ENCODE peak calls at places on chromosomes 13 and 19, in eight cellular contexts. A is naive thymus-derived CD4-positive, alpha-beta T cell; H is heart right ventricle; D is SK-N-SH; J is tibial artery; U is neuronal stem cell; K is fibroblast of lung; I is endodermal cell. B is an unnamed sample.
A peak's percentile ranks its signal among the peaks of the same experiment; 100 is the strongest.

GRCh38 chr19:1430201-1430621 is 8.0 kb upstream of the RPS15 start:
- DNase-seq in A (no peak), H (no peak), U (no peak), I (no peak), K (no peak), D (no peak), J (no peak), B (no peak)

GRCh38 chr13:106114981-106115554 is 420.4 kb downstream of the EFNB2 start:
- DNase-seq in I (no peak), K (peak; percentile 69), J (no peak), H (no peak), U (no peak), D (no peak), A (no peak), B (no peak)

GRCh38 chr19:32373614-32374295 is 28.3 kb downstream of the ZNF507 start:
- DNase-seq in U (no peak), A (no peak), D (no peak), K (peak; percentile 100), H (peak; percentile 42), J (no peak), I (no peak), B (no peak)

GRCh38 chr13:75021151-75021550 is 460.8 kb downstream of the TBC1D4 start:
- DNase-seq in I (no peak), K (no peak), H (no peak), J (no peak), U (no peak), A (no peak), D (no peak), B (no peak)

GRCh38 chr13:48333976-48334375 is 30.4 kb downstream of the RB1 start:
- DNase-seq in D (no peak), H (no peak), I (no peak), J (no peak), K (peak; percentile 36), A (no peak), U (no peak), B (no peak)

GRCh38 chr19:13034636-13035035 is 39.4 kb downstream of the NFIX start:
- DNase-seq in D (no peak), K (no peak), J (peak; percentile 66), A (no peak), I (no peak), H (no peak), U (no peak), B (no peak)

GRCh38 chr19:33143897-33144405 is 12.0 kb downstream of the WDR88 start:
- DNase-seq in U (peak; percentile 63), H (peak; percentile 57), D (peak; percentile 88), A (peak; percentile 33), K (peak; percentile 30), J (peak; percentile 68), I (peak; percentile 86), B (peak; percentile 86)

GRCh38 chr19:14112051-14112808 is 5.3 kb downstream of the PRKACA start:
- DNase-seq in U (no peak), D (no peak), H (peak; percentile 36), K (no peak), A (no peak), I (no peak), J (no peak), B (no peak)

GRCh38 chr19:24069907-24070657 is 16.9 kb upstream of the ZNF254 start:
- DNase-seq in J (peak; percentile 13), A (no peak), I (no peak), H (no peak), K (peak; percentile 40), U (no peak), D (no peak), B (no peak)

GRCh38 chr19:50171752-50172151 is 8.7 kb upstream of the IZUMO2 start:
- DNase-seq in D (no peak), H (no peak), I (no peak), U (no peak), K (no peak), A (no peak), J (no peak), B (no peak)

GRCh38 chr19:33514885-33515485 is 6.6 kb downstream of the PEPD start:
- DNase-seq in I (no peak), K (peak; percentile 27), H (no peak), A (no peak), J (no peak), D (no peak), U (no peak), B (no peak)

GRCh38 chr19:43467730-43468129 is 2.3 kb upstream of the LYPD3 start:
- DNase-seq in J (no peak), K (peak; percentile 48), D (no peak), I (no peak), U (no peak), H (no peak), A (no peak), B (no peak)

GRCh38 chr13:73754727-73755292 is 379.4 kb downstream of the KLF12 start:
- DNase-seq in A (peak; percentile 32), J (no peak), K (peak; percentile 56), I (no peak), U (peak; percentile 59), H (peak; percentile 51), D (peak; percentile 30), B (no peak)

DNA sequence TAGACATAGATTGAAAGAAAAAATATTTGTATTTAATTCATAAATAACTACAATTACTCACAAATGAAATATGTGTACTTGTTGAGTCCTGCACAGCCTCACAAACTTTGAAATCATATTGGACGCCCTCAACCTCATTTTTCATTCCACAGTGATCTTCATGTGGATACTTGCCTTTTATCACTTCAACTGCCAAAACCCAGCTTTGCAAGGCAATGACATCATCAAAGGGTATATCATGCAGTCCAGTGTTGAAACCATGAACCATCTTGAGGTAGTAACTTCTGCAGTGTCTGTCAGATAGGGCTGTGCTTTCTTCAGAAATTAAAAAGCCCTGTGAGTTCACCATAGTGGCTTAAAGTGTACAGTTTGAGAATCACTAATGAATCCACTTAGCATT is 82.2 kb downstream of the HS6ST3 start:
- DNase-seq in U (no peak), K (no peak), J (no peak), I (no peak), A (no peak), D (no peak), H (no peak), B (no peak)
- H3K4me3 ChIP-seq in U (no peak overlapping the region), K (no peak overlapping the region), J (no peak overlapping the region), I (no peak overlapping the region), A (no peak overlapping the region), D (no peak overlapping the region), H (no peak overlapping the region), B (no peak overlapping the region)

GRCh38 chr19:42131149-42132029 is 857 bp downstream of the POU2F2 start:
- DNase-seq in K (no peak), A (no peak), D (no peak), I (no peak), H (no peak), J (no peak), U (no peak), B (no peak)

GRCh38 chr19:42132030-42132628 is at the start of gene POU2F2:
- DNase-seq in J (peak; percentile 70), I (peak; percentile 71), A (peak; percentile 77), D (no peak), H (peak; percentile 23), K (no peak), U (no peak), B (peak; percentile 88)

GRCh38 chr19:42135836-42136235 is 3.6 kb upstream of the POU2F2 start:
- DNase-seq in U (no peak), H (no peak), K (no peak), I (no peak), J (no peak), A (no peak), D (no peak), B (no peak)

GRCh38 chr19:42132851-42133528 is 744 bp upstream of the POU2F2 start:
- DNase-seq in K (no peak), J (peak; percentile 74), U (peak; percentile 72), H (peak; percentile 32), I (peak; percentile 95), D (peak; percentile 96), A (peak; percentile 74), B (peak; percentile 96)

DNA sequence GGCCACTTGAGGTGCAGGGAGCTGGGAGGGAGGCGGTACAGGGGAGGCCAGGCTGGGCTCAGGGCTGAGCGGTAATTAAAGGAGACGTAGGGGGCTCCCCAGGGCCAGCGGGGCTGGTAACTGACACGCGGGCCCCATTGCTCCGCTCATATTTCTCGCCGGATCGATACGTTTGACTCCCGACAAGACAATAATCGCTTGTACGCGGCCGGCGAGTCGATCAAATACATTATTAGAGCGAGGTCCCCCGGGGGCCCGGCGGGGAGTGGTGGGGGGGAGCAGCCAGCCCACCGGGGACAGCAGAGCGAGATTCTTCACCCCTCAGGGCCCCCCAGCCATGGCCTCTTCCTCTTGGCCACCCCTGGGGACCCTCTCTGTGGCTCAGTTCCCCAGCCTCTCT is 2.4 kb upstream of the POU2F2 start:
- DNase-seq in I (no peak), D (no peak), A (no peak), H (no peak), U (no peak), J (no peak), K (no peak), B (no peak)
- H3K4me1 ChIP-seq in I (no peaks in the 10 kb centered on the region), D (peaks cover 15% of the 10 kb centered on the region), A (peaks cover 23% of the 10 kb centered on the region), H (no peaks in the 10 kb centered on the region), U (peaks cover 11% of the 10 kb centered on the region), J (no peaks in the 10 kb centered on the region), K (peaks cover 11% of the 10 kb centered on the region), B (peaks cover 8% of the 10 kb centered on the region)

DNA sequence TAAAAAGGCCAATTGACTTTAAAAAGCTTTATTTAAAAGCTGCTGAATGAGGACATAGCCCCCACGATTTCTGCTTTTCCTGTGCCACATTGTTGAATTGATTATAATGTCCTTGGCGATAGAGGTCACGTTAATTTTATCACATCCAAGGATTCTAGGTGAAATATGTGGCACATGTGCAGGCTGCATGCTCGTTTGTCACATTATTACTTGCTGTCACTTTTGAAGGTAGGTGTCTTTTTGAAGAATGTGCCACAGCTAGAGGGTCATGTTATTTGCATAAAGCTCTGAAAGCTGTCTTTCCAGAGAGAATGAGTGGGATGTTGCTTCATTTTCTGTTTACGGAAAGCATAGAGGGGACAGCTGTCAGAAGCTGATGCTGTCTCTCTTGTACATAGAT is 927.6 kb upstream of the ATXN8OS start:
- DNase-seq in U (no peak), H (no peak), I (no peak), J (no peak), K (no peak), D (no peak), A (no peak), B (no peak)
- H3K4me3 ChIP-seq in U (no peak overlapping the region), H (no peak overlapping the region), I (no peak overlapping the region), J (no peak overlapping the region), K (no peak overlapping the region), D (no peak overlapping the region), A (no peak overlapping the region), B (no peak overlapping the region)

DNA sequence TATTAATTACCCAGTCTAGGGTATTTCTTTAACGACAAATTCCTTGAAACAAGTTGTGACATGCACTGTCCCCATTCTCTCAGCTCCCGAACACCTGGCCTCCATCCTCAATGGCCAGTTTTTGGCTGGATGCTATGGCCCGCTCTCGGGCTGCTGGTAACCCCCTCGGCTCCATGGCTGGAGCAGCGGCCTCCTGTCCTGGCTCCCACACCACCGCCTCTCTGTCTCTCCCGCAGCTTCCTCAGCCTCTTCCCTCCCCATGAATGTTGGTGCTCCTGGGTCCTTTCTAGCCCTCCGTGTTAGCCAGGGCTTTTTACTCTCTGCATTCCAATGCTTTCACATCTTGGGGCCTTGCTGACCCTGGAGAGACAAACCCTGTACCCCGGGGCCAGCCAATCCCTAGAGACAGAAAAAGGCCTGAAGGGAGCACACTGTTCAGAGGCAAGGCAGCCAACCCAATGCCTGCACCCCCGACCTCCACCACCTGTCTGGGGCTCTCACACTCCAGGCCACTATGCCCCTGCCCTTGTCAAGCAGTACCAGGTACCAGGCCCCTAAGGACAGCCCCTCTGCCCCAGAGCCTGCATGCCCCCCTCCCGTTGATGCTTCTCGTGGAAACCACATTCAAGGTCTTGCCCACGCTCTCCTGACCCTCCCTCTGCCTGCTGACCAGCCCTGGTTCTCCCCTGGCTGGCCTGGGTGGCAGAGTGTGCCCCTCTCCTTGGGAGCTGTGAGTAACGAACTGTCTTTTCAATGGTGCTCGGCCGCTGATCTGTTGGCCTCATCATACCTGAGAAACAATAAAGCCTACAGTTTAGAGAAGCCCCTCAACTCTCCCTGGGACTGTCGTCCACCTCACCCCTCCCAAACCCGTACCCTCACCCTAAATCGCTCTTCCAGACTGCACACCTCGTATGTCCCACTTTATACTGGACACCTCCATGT is 86.9 kb upstream of the GPR183 start:
- DNase-seq in A (no peak), I (no peak), K (no peak), H (no peak), J (peak; percentile 57), U (no peak), D (no peak), B (no peak)
- H3K4me1 ChIP-seq in A (no peaks in the 10 kb centered on the region), I (no peaks in the 10 kb centered on the region), K (no peaks in the 10 kb centered on the region), H (no peaks in the 10 kb centered on the region), J (no peaks in the 10 kb centered on the region), U (no peaks in the 10 kb centered on the region), D (no peaks in the 10 kb centered on the region), B (no peaks in the 10 kb centered on the region)

B was measured in left lung.